ENCODE peak calls at places on chromosomes 1 and 21, in eight cellular contexts. N is pancreas; M is GM06990; W is islet precursor cell; C is CD8-positive, alpha-beta T cell; T is Jurkat, Clone E6-1; X is MM.1S; U is GM23338. L is an unnamed sample.

GRCh38 chr1:214590696-214591095 is 12.3 kb upstream of the CENPF start:
- DNase-seq in N (no peak), M (no peak), W (no peak), C (no peak), T (no peak), X (no peak), U (peak; percentile 41), L (no peak)

GRCh38 chr21:29164330-29164942 is 34.0 kb downstream of the MAP3K7CL start:
- DNase-seq in N (no peak), M (no peak), W (no peak), C (no peak), T (no peak), X (peak; percentile 45), U (peak; percentile 71), L (no peak)

GRCh38 chr1:154866257-154866994 is 3.7 kb downstream of the KCNN3 start:
- DNase-seq in N (no peak), M (no peak), W (no peak), C (no peak), T (no peak), X (no peak), U (no peak), L (no peak)

GRCh38 chr21:35953570-35953969 is 106.8 kb downstream of the SETD4 start:
- DNase-seq in N (no peak), M (no peak), W (peak; percentile 6), C (no peak), T (no peak), X (no peak), U (no peak), L (no peak)

GRCh38 chr1:72892461-72892860 is 610.1 kb upstream of the NEGR1 start:
- DNase-seq in N (no peak), M (no peak), W (no peak), C (no peak), T (no peak), X (no peak), U (no peak), L (no peak)

GRCh38 chr1:66945316-66945715 is 20.5 kb downstream of the MIER1 start:
- DNase-seq in N (no peak), M (no peak), W (no peak), C (no peak), T (no peak), X (no peak), U (no peak), L (no peak)

GRCh38 chr21:26795866-26796329 is 49.3 kb downstream of the ADAMTS1 start:
- DNase-seq in N (peak; percentile 33), M (no peak), W (no peak), C (no peak), T (no peak), X (no peak), U (no peak), L (no peak)

GRCh38 chr1:247209306-247209900 is 37.6 kb upstream of the ZNF124 start:
- DNase-seq in N (no peak), M (no peak), W (peak; percentile 63), C (no peak), T (no peak), X (no peak), U (peak; percentile 34), L (no peak)

GRCh38 chr1:27513521-27513920 is 23.6 kb upstream of the WASF2 start:
- DNase-seq in N (no peak), M (no peak), W (no peak), C (no peak), T (no peak), X (no peak), U (no peak), L (no peak)

GRCh38 chr1:15295676-15296075 is 48.7 kb downstream of the FHAD1 start:
- DNase-seq in N (no peak), M (no peak), W (no peak), C (no peak), T (no peak), X (no peak), U (no peak), L (no peak)

GRCh38 chr1:169312084-169312954 is 55.3 kb downstream of the NME7 start:
- DNase-seq in N (no peak), M (no peak), W (peak; percentile 93), C (peak; percentile 41), T (peak; percentile 28), X (peak; percentile 71), U (no peak), L (no peak)

GRCh38 chr1:30739601-30740000 is 16.2 kb upstream of the MATN1 start:
- DNase-seq in N (no peak), M (no peak), W (no peak), C (no peak), T (no peak), X (no peak), U (no peak), L (no peak)

GRCh38 chr1:187491082-187491720 is 662.5 kb downstream of the PLA2G4A start:
- DNase-seq in N (no peak), M (no peak), W (no peak), C (no peak), T (no peak), X (no peak), U (no peak), L (no peak)

GRCh38 chr1:231332761-231333160 is 4.9 kb downstream of the EXOC8 start:
- DNase-seq in N (no peak), M (no peak), W (no peak), C (no peak), T (no peak), X (no peak), U (no peak), L (no peak)

GRCh38 chr1:93874025-93874651 is 4.9 kb downstream of the DNTTIP2 start:
- DNase-seq in N (no peak), M (no peak), W (peak; percentile 51), C (no peak), T (peak; percentile 32), X (no peak), U (peak; percentile 63), L (no peak)

GRCh38 chr1:21244154-21244553 is 46.1 kb downstream of the ECE1 start:
- DNase-seq in N (no peak), M (no peak), W (no peak), C (no peak), T (no peak), X (no peak), U (no peak), L (no peak)

GRCh38 chr1:42206164-42206563 is 41.6 kb upstream of the GUCA2A start:
- DNase-seq in N (no peak), M (no peak), W (peak; percentile 84), C (no peak), T (no peak), X (no peak), U (no peak), L (no peak)

GRCh38 chr1:172089768-172090510 is 248.6 kb downstream of the DNM3 start:
- DNase-seq in N (peak; percentile 45), M (peak; percentile 65), W (peak; percentile 75), C (peak; percentile 35), T (peak; percentile 7), X (peak; percentile 40), U (peak; percentile 85), L (no peak)

GRCh38 chr1:2041305-2041704 is 8.9 kb upstream of the PRKCZ start:
- DNase-seq in N (no peak), M (no peak), W (no peak), C (no peak), T (no peak), X (no peak), U (no peak), L (no peak)

GRCh38 chr1:203771901-203772301 is 6.9 kb downstream of the LAX1 start:
- DNase-seq in N (no peak), M (no peak), W (peak; percentile 60), C (no peak), T (no peak), X (no peak), U (no peak), L (no peak)

GRCh38 chr1:1540015-1540816 is at the start of gene TMEM240:
- DNase-seq in N (peak; percentile 50), M (no peak), W (peak; percentile 88), C (peak; percentile 30), T (no peak), X (no peak), U (peak; percentile 91), L (no peak)

GRCh38 chr1:33460947-33461629 is 11.4 kb upstream of the ZSCAN20 start:
- DNase-seq in N (peak; percentile 27), M (peak; percentile 55), W (no peak), C (no peak), T (no peak), X (peak; percentile 45), U (no peak), L (no peak)

GRCh38 chr1:226649780-226650179 is 89.3 kb downstream of the ITPKB start:
- DNase-seq in N (no peak), M (no peak), W (no peak), C (no peak), T (no peak), X (no peak), U (peak; percentile 65), L (no peak)

GRCh38 chr1:64733576-64734288 is 11.1 kb upstream of the RAVER2 start:
- DNase-seq in N (no peak), M (no peak), W (no peak), C (no peak), T (no peak), X (no peak), U (no peak), L (no peak)

GRCh38 chr1:16128338-16128741 is 27.5 kb downstream of the EPHA2 start:
- DNase-seq in N (no peak), M (no peak), W (no peak), C (no peak), T (no peak), X (no peak), U (no peak), L (no peak)

GRCh38 chr21:19874521-19874920 is 1123.7 kb upstream of the NCAM2 start:
- DNase-seq in N (no peak), M (no peak), W (no peak), C (no peak), T (no peak), X (no peak), U (no peak), L (no peak)

GRCh38 chr1:44418022-44418673 is 13.1 kb downstream of the RNF220 start:
- DNase-seq in N (no peak), M (no peak), W (peak; percentile 60), C (no peak), T (no peak), X (no peak), U (peak; percentile 57), L (peak; percentile 14)

GRCh38 chr1:32919811-32920733 is 18.9 kb upstream of the TMEM54 start:
- DNase-seq in N (no peak), M (no peak), W (no peak), C (no peak), T (no peak), X (peak; percentile 13), U (no peak), L (no peak)

GRCh38 chr1:14440731-14441130 is 157.8 kb upstream of the KAZN start:
- DNase-seq in N (no peak), M (no peak), W (no peak), C (no peak), T (no peak), X (no peak), U (no peak), L (no peak)

GRCh38 chr1:245096330-245097066 is 58.3 kb upstream of the KIF26B start:
- DNase-seq in N (no peak), M (no peak), W (no peak), C (no peak), T (no peak), X (no peak), U (no peak), L (no peak)

GRCh38 chr1:82226198-82226505 is 425.4 kb downstream of the ADGRL2 start:
- DNase-seq in N (no peak), M (no peak), W (no peak), C (no peak), T (no peak), X (no peak), U (no peak), L (no peak)

GRCh38 chr1:153578490-153578889 is 12.8 kb upstream of the S100A2 start:
- DNase-seq in N (no peak), M (no peak), W (no peak), C (no peak), T (no peak), X (no peak), U (no peak), L (no peak)